ENCODE peak calls at places on chromosomes 2 and 18, in eight cellular contexts. Q is SK-N-SH, A is PC-3, N is fibroblast of lung, M is upper lobe of left lung, L is tibial artery, K is choroid plexus epithelial cell, B is NB4. R is an unnamed sample.

GRCh38 chr2:207165121-207166038 is at the start of gene KLF7:
- DNase-seq in Q (peak), A (peak), N (peak), M (peak), L (peak), K (peak), B (peak), R (peak)

GRCh38 chr2:173584676-173585453 is 230.2 kb downstream of the CDCA7 start:
- DNase-seq in Q (no peak), A (peak), N (no peak), M (no peak), L (no peak), K (no peak), B (peak), R (no peak)

GRCh38 chr2:68391099-68391498 is 26.0 kb downstream of the PLEK start:
- DNase-seq in Q (no peak), A (no peak), N (no peak), M (no peak), L (no peak), K (no peak), B (peak), R (peak)

GRCh38 chr2:105576440-105577241 is 168.1 kb upstream of the NCK2 start:
- DNase-seq in Q (peak), A (peak), N (peak), M (no peak), L (no peak), K (peak), B (peak), R (peak)

GRCh38 chr2:154697422-154698237 is 865 bp upstream of the KCNJ3 start:
- DNase-seq in Q (peak), A (no peak), N (peak), M (no peak), L (peak), K (no peak), B (no peak), R (no peak)

GRCh38 chr2:104889261-104890091 is 35.6 kb downstream of the POU3F3 start:
- DNase-seq in Q (no peak), A (no peak), N (no peak), M (no peak), L (no peak), K (no peak), B (peak), R (no peak)

GRCh38 chr2:43323810-43324588 is 97.6 kb upstream of the ZFP36L2 start:
- DNase-seq in Q (no peak), A (no peak), N (no peak), M (no peak), L (peak), K (no peak), B (no peak), R (no peak)

GRCh38 chr2:219495531-219496122 is 3.1 kb upstream of the GMPPA start:
- DNase-seq in Q (peak), A (peak), N (peak), M (peak), L (peak), K (peak), B (peak), R (peak)

GRCh38 chr2:78264130-78264529 is 742.0 kb upstream of the LRRTM4 start:
- DNase-seq in Q (no peak), A (no peak), N (no peak), M (no peak), L (no peak), K (no peak), B (no peak), R (no peak)

GRCh38 chr2:78262713-78263375 is 740.7 kb upstream of the LRRTM4 start:
- DNase-seq in Q (no peak), A (no peak), N (no peak), M (no peak), L (no peak), K (no peak), B (no peak), R (no peak)

GRCh38 chr2:78260861-78261260 is 738.7 kb upstream of the LRRTM4 start:
- DNase-seq in Q (no peak), A (no peak), N (no peak), M (no peak), L (no peak), K (no peak), B (no peak), R (no peak)

GRCh38 chr2:78263571-78263970 is 741.4 kb upstream of the LRRTM4 start:
- DNase-seq in Q (no peak), A (no peak), N (no peak), M (no peak), L (no peak), K (no peak), B (no peak), R (no peak)

DNA sequence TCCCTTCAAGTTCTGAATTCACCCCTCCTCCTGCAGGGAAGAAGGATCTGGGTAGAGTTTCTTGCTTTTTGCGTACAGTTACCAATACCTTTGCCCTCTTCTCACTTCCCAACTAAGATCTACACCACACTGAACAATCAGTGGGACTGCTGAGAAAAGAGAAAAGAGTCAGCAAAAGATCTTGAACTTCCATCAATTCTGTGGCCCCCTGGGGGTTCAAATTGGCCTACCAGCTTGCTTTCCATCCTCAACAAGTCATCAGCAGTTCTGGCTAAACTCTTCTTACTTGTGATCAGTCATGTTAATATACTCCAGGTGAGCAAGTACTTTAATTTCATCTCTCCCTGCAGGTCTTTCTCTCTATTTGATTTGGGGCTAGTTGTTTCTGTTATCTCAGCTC is 739.3 kb upstream of the LRRTM4 start:
- DNase-seq in Q (no peak), A (no peak), N (no peak), M (no peak), L (no peak), K (no peak), B (no peak), R (no peak)
- H3K4me3 ChIP-seq in Q (no peak), A (no peak), N (no peak), M (no peak), L (no peak), K (no peak), B (no peak), R (no peak)

GRCh38 chr18:66621816-66622576 is 18.1 kb upstream of the CDH19 start:
- DNase-seq in Q (no peak), A (no peak), N (no peak), M (no peak), L (no peak), K (no peak), B (no peak), R (no peak)

GRCh38 chr18:66616523-66616983 is 12.7 kb upstream of the CDH19 start:
- DNase-seq in Q (peak), A (peak), N (peak), M (no peak), L (no peak), K (peak), B (peak), R (peak)
- TF ChIP-seq CTCF in Q (peak), A (peak), N (peak), M (no peak), L (no peak), K (peak), B (peak), R (peak)

DNA sequence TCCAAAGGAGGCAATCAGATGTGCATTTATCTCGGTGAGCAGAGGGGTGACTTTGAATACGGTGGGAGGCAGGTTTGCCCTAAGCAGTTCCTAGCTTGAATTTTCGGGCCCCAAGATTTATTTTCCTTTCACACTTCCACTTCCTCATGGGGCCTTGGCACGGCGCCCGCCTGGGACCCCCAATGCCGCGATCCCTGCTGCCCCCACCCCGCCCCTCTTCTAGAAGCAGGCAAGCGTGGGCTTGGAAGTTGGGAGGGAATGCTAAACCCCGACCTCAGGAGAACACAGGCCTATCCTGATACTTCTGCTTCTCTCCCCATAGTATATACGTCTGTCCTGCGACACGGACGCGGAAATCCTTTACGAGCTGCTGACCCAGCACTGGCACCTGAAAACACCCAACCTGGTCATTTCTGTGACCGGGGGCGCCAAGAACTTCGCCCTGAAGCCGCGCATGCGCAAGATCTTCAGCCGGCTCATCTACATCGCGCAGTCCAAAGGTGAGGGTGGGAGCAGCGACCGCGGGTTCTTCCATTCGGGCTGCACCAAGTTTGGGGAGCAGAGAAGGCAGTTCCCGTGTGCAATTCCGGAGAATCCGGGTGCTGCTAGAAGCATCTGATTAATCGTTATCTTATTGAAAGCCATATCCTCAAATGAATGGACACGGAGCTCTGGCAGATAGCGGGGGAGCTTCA is 21.6 kb downstream of the TRPM8 start:
- DNase-seq in Q (peak), A (no peak), N (no peak), M (no peak), L (no peak), K (no peak), B (no peak), R (no peak)
- H3K4me3 ChIP-seq in Q (no peak), A (no peak), N (peak), M (no peak), L (no peak), K (peak), B (no peak), R (no peak)

DNA sequence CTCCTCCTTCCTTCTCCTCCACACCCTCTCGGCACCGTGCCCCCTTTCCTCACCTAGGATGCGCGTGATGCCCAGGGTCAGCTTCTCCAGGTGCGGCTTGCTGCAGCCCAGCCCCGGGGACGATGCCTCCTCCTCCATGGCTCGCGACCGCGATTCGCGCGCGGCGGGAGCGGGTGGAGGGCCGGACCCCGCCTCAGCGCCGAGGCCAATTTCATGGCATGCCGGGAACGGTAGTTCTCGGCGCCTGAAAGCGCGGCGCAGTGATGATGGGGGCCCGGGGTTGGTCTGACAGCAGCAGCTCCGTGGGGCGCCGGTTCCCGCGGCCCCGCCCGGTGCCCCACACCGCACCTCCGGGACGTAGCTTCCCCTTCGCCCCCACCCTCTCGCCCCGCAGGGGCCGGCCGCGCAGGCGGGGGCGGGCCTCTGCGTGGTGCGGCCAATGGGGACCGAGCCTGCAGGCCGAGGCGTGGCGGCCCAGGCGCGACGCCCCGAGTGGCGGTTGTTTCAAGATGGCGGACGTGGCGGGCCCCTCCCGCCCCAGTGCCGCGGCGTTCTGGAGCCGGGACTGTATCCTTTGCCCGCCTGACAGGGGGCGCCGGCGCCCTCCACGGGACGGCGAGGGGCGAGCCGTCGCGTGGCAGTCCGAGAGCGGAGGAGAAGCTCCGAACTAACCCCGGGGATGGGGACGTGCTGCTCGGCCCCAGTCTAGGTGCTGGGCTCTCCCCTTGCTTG is at the start of the genes KIAA1328 and TPGS2:
- DNase-seq in Q (peak), A (peak), N (peak), M (peak), L (peak), K (peak), B (peak), R (peak)
- TF ChIP-seq CTCF in Q (peak), A (no peak), N (peak), M (no peak), L (peak), K (peak), B (peak), R (peak)

DNA sequence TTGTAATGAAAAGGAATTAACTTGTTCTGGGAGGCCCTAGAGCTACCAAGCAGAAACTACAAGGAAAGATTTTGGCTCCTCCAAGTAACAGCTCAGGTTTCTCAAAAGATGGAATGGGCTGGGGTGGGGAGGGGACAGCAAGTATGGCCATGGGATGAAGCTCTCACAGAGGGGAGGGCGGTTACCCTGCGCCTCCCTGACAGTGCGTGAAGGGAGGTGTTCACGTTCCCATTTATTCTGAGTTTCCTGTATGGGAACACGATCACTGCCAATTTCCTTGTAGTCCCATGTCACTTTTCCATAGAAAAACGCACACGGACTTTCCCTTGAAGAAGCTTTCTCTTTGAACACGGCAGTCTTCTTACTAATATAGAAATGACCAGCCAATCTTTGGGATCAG is 17.0 kb downstream of the CDC42EP3 start:
- DNase-seq in Q (no peak), A (no peak), N (no peak), M (no peak), L (no peak), K (no peak), B (no peak), R (no peak)
- H3K4me3 ChIP-seq in Q (no peak), A (no peak), N (no peak), M (no peak), L (no peak), K (no peak), B (no peak), R (peak)

DNA sequence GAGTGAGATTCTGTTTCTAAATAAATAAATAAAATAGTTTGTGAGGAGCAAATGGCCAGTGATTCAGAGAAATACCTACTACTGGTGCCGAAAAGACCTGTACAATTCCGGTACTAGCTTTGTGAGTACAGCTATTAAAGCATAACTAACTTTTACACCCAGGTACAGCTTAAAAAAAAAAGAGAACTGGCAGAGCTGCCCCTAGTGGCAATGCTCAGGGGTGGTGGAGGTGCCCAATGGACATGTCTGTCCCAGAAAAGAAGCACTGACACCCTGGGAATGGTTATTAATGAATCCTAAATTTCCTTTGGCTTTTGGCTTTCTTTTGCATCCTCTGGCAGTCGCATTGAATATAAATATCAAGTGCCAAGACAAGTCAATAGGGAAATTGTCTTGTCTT is 87.0 kb downstream of the LIPG start:
- DNase-seq in Q (no peak), A (no peak), N (no peak), M (no peak), L (no peak), K (no peak), B (no peak), R (no peak)
- TF ChIP-seq CTCF in Q (peak), A (peak), N (no peak), M (no peak), L (no peak), K (peak), B (peak), R (no peak)